ENCODE peak calls at places on chromosomes 16 and 17, in four cellular contexts. A, X, Y and D are unnamed samples.

GRCh38 chr17:21392257-21392656 is 16.1 kb downstream of the KCNJ12 start:
- DNase-seq in Y (no peak), A (no peak), X (no peak), D (no peak)

GRCh38 chr17:4560837-4561241 is 462 bp upstream of the GGT6 start:
- DNase-seq in X (no peak), A (no peak), Y (no peak), D (no peak)

GRCh38 chr17:28925912-28926365 is 23.1 kb upstream of the DHRS13 start:
- DNase-seq in Y (peak; percentile 93), A (peak; percentile 92), X (peak; percentile 90), D (no peak)

GRCh38 chr16:17465460-17465859 is 5.3 kb downstream of the XYLT1 start:
- DNase-seq in Y (no peak), X (no peak), A (no peak), D (no peak)

GRCh38 chr17:73101031-73101430 is 8.5 kb upstream of the SLC39A11 start:
- DNase-seq in X (no peak), A (no peak), Y (no peak), D (no peak)

GRCh38 chr17:45046536-45047125 is 4.8 kb downstream of the DCAKD start:
- DNase-seq in A (peak; percentile 51), Y (peak; percentile 51), X (peak; percentile 77), D (no peak)

GRCh38 chr16:12542818-12543699 is 260.6 kb downstream of the CPPED1 start:
- DNase-seq in A (no peak), Y (no peak), X (no peak), D (no peak)

GRCh38 chr16:15492091-15492740 is 57.8 kb downstream of the BMERB1 start:
- DNase-seq in X (no peak), Y (no peak), A (no peak), D (no peak)

GRCh38 chr16:48829361-48829760 is 219.4 kb upstream of the N4BP1 start:
- DNase-seq in A (no peak), X (no peak), Y (no peak), D (no peak)

GRCh38 chr16:87765776-87766484 is at the start of gene KLHDC4:
- DNase-seq in Y (peak; percentile 89), X (peak; percentile 93), A (peak; percentile 82), D (peak; percentile 94)

GRCh38 chr16:9286930-9287329 is 195.5 kb downstream of the HAPSTR1 start:
- DNase-seq in X (no peak), Y (no peak), A (no peak), D (no peak)

DNA sequence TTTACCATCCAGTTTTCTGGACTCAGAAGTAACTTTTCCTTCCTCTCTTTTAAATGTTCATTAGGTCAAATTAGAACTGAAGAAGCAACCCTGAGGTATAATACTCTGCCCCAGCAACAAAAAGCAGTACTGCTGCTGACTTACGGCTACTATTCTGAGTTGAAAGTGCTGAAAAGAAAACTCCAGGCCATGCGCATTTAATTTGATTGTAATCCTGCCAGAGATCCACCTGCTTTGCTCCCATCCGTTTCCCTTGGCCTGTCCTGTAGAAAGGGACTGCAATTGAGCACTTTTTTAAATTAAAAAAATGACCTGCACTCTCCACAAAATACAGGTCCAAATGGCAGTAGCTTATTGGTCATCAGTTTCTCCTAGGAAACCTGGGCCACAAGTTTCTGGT is 61.6 kb downstream of the PITPNC1 start:
- DNase-seq in Y (no peak), A (no peak), X (no peak), D (peak; percentile 79)
- H3K4me1 ChIP-seq in Y (peaks cover 6% of the 10 kb centered on the region), A (peaks cover 3% of the 10 kb centered on the region), X (peaks cover 14% of the 10 kb centered on the region), D (peaks cover 19% of the 10 kb centered on the region)

DNA sequence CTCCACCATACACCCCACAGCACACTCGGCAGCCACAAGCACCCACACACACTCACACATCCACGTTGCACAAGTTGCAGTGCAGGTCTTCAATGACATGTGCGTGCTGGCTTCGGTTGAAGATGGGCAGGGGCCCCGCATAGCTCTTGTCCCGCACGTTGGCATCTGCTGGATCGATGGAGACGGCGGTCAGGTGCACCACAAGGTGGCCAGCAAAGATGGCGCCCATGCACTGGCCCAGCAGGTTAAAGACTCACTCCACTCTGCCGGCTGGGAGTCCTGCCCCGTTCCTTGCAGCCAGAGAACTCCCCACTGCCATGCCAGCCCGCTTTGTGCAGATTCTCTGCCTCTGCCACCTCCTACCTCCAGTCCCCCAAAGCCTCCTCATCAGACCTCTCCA is 7.6 kb upstream of the TPPP3 start:
- DNase-seq in X (no peak), Y (no peak), A (no peak), D (no peak)
- H3K4me1 ChIP-seq in X (peaks cover 21% of the 10 kb centered on the region), Y (peaks cover 22% of the 10 kb centered on the region), A (peaks cover 11% of the 10 kb centered on the region), D (peaks cover 52% of the 10 kb centered on the region)

GRCh38 chr17:15884731-15885130 is 60.2 kb upstream of the ADORA2B start:
- DNase-seq in Y (peak; percentile 30), X (no peak), A (peak; percentile 45), D (no peak)
- H3K4me1 ChIP-seq in Y (no peaks in the 10 kb centered on the region), X (no peaks in the 10 kb centered on the region), A (peaks cover 3% of the 10 kb centered on the region), D (no peaks in the 10 kb centered on the region)

GRCh38 chr16:20871258-20871657 is 28.9 kb downstream of the DCUN1D3 start:
- DNase-seq in Y (no peak), A (no peak), X (no peak), D (no peak)
- H3K4me1 ChIP-seq in Y (peaks cover 15% of the 10 kb centered on the region), A (peaks cover 15% of the 10 kb centered on the region), X (peaks cover 49% of the 10 kb centered on the region), D (peaks cover 59% of the 10 kb centered on the region)

DNA sequence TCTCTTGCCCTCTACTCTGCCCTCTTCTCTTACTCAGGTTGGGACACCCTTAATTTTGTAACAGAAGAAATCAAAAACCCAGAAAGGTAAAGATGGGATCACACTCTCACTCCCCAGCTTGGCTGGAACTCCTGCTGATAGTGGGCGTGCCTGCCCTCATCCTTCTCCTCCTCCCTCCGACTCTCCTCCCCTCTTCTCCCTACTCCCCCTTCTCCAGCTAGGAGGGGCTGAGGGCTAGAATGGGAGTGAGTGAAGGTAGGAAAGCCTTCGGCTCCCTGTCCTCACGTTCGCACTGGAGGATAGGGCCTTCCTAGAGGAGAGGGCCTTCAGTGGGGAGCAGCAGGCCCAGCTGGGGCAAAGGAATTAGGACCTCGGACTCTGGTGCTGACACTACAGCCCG is 20.3 kb downstream of the SLC7A6OS start:
- DNase-seq in Y (no peak), X (no peak), A (no peak), D (no peak)
- H3K4me1 ChIP-seq in Y (peaks cover 8% of the 10 kb centered on the region), X (peaks cover 44% of the 10 kb centered on the region), A (peaks cover 11% of the 10 kb centered on the region), D (no peaks in the 10 kb centered on the region)

GRCh38 chr16:89949756-89950155 is 1.2 kb downstream of the DEF8 start:
- DNase-seq in Y (no peak), X (no peak), A (no peak), D (no peak)

GRCh38 chr16:89952551-89952950 is 4.0 kb downstream of the DEF8 start:
- DNase-seq in Y (no peak), X (no peak), A (no peak), D (no peak)

GRCh38 chr16:89953671-89954406 is 5.3 kb downstream of the DEF8 start:
- DNase-seq in X (no peak), A (no peak), Y (no peak), D (no peak)

GRCh38 chr16:89951509-89951908 is 3.0 kb downstream of the DEF8 start:
- DNase-seq in X (no peak), Y (no peak), A (no peak), D (no peak)

DNA sequence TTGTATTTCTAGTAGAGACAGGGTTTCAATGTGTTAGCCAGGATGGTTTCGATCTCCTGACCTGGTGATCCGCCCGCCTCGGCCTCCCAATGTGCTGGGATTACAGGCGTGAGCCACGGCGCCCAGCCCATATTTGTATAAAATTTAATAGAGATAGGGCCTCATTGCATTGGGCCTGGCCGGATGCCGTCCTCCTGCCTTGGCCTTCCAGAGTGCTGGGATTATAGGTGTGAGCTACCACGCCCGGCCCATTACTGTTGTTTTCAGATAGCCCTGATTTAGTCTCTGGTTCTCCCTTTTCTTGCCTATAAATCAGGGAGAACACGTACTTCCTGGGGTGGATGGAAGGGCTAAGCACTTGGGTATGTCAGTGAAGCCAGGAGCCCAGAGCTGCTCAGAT is 3.5 kb downstream of the DEF8 start:
- DNase-seq in A (no peak), Y (no peak), X (no peak), D (no peak)
- H3K4me1 ChIP-seq in A (peaks cover 6% of the 10 kb centered on the region), Y (peaks cover 16% of the 10 kb centered on the region), X (peaks cover 4% of the 10 kb centered on the region), D (peaks cover 20% of the 10 kb centered on the region)

GRCh38 chr17:78342438-78343098 is 17.3 kb downstream of the SOCS3 start:
- DNase-seq in A (peak; percentile 88), Y (peak; percentile 85), X (peak; percentile 97), D (peak; percentile 51)
- H3K4me1 ChIP-seq in A (peaks cover 28% of the 10 kb centered on the region), Y (peaks cover 36% of the 10 kb centered on the region), X (peaks cover 22% of the 10 kb centered on the region), D (peaks cover 49% of the 10 kb centered on the region)

GRCh38 chr16:64017789-64018188 is 1104.1 kb downstream of the CDH11 start:
- DNase-seq in Y (no peak), A (no peak), X (no peak), D (no peak)
- H3K4me1 ChIP-seq in Y (no peaks in the 10 kb centered on the region), A (no peaks in the 10 kb centered on the region), X (no peaks in the 10 kb centered on the region), D (no peaks in the 10 kb centered on the region)